ENCODE peak calls at places on chromosomes 11 and 22, in ten cellular contexts. N is HTR-8/SVneo; B is stimulated activated CD8-positive, alpha-beta memory T cell treated with anti-CD3 and anti-CD28 coated beads, Interleukin-7, amount 100 ng/mL, for 48 hours; R is left lung; S is NCI-H1105 treated with DMSO at 0.1 percent for 48 hours; X is amniotic stem cell; D is type B pancreatic cell; M is GM18507; U is activated T-helper 1 cell treated with Interleukin-2 at 50 U/mL for 16 hours; G is PC-3. Z is an unnamed sample.
A peak's percentile ranks its signal among the peaks of the same experiment; 100 is the strongest.

GRCh38 chr22:46029574-46030200 is 52.7 kb upstream of the WNT7B start:
- DNase-seq in N (no peak), B (no peak), R (peak; percentile 16), S (no peak), X (no peak), D (no peak), M (no peak), U (no peak), G (no peak), Z (no peak)

GRCh38 chr11:96219981-96220623 is 122.9 kb downstream of the MAML2 start:
- DNase-seq in N (no peak), B (no peak), R (no peak), S (no peak), X (no peak), D (no peak), M (no peak), U (no peak), G (peak; percentile 70), Z (no peak)

GRCh38 chr11:9974375-9974774 is 310.5 kb downstream of the SWAP70 start:
- DNase-seq in N (no peak), B (no peak), R (no peak), S (no peak), X (no peak), D (no peak), M (no peak), U (no peak), G (no peak), Z (no peak)

GRCh38 chr11:8679006-8679405 is 3.5 kb downstream of the TRIM66 start:
- DNase-seq in N (no peak), B (no peak), R (no peak), S (no peak), X (no peak), D (no peak), M (no peak), U (no peak), G (peak; percentile 14), Z (no peak)

GRCh38 chr22:47610766-47611165 is 848.3 kb downstream of the TBC1D22A start:
- DNase-seq in N (no peak), B (no peak), R (no peak), S (no peak), X (no peak), D (no peak), M (no peak), U (no peak), G (no peak), Z (no peak)

GRCh38 chr22:24391836-24392217 is 35.6 kb upstream of the ADORA2A start:
- DNase-seq in N (no peak), B (no peak), R (no peak), S (no peak), X (no peak), D (no peak), M (no peak), U (no peak), G (peak; percentile 7), Z (no peak)

GRCh38 chr22:48567213-48567975 is 1260.3 kb downstream of the BRD1 start:
- DNase-seq in N (no peak), B (no peak), R (no peak), S (no peak), X (no peak), D (no peak), M (no peak), U (no peak), G (no peak), Z (no peak)

GRCh38 chr22:36398602-36399472 is 11.1 kb upstream of the MYH9 start:
- DNase-seq in N (no peak), B (no peak), R (no peak), S (no peak), X (no peak), D (no peak), M (no peak), U (no peak), G (peak; percentile 58), Z (no peak)

GRCh38 chr11:8593935-8594909 is at the start of gene STK33:
- DNase-seq in N (no peak), B (peak; percentile 24), R (peak; percentile 63), S (peak; percentile 86), X (no peak), D (peak; percentile 81), M (peak; percentile 82), U (no peak), G (no peak), Z (no peak)

GRCh38 chr11:134049303-134049702 is 19.6 kb upstream of the JAM3 start:
- DNase-seq in N (no peak), B (no peak), R (no peak), S (no peak), X (no peak), D (no peak), M (no peak), U (no peak), G (no peak), Z (no peak)

GRCh38 chr22:20319041-20319744 is 667 bp downstream of the DGCR6L start:
- DNase-seq in N (no peak), B (no peak), R (no peak), S (no peak), X (no peak), D (peak; percentile 68), M (no peak), U (no peak), G (no peak), Z (peak; percentile 58)

GRCh38 chr11:117816151-117816741 is 8.3 kb downstream of the FXYD2 start:
- DNase-seq in N (peak; percentile 24), B (no peak), R (no peak), S (no peak), X (no peak), D (peak; percentile 85), M (no peak), U (no peak), G (peak; percentile 69), Z (no peak)

GRCh38 chr11:79209540-79210266 is 231.1 kb downstream of the TENM4 start:
- DNase-seq in N (no peak), B (no peak), R (no peak), S (peak; percentile 12), X (no peak), D (no peak), M (no peak), U (no peak), G (peak; percentile 17), Z (no peak)

GRCh38 chr11:30414283-30414682 is 91.4 kb downstream of the ARL14EP start:
- DNase-seq in N (no peak), B (no peak), R (no peak), S (no peak), X (no peak), D (no peak), M (no peak), U (no peak), G (no peak), Z (no peak)

GRCh38 chr11:36362902-36363301 is 66.8 kb downstream of the PRR5L start:
- DNase-seq in N (peak; percentile 42), B (no peak), R (no peak), S (no peak), X (no peak), D (no peak), M (no peak), U (no peak), G (no peak), Z (no peak)

GRCh38 chr11:69131644-69132300 is 24.0 kb upstream of the SMIM38 start:
- DNase-seq in N (peak; percentile 86), B (no peak), R (peak; percentile 74), S (peak; percentile 43), X (peak; percentile 41), D (no peak), M (no peak), U (no peak), G (peak; percentile 98), Z (no peak)

GRCh38 chr22:36423461-36424404 is 36.0 kb upstream of the MYH9 start:
- DNase-seq in N (no peak), B (no peak), R (no peak), S (no peak), X (no peak), D (no peak), M (no peak), U (no peak), G (no peak), Z (no peak)

GRCh38 chr22:50691521-50691920 is 18.9 kb downstream of the SHANK3 start:
- DNase-seq in N (no peak), B (no peak), R (no peak), S (no peak), X (peak; percentile 10), D (no peak), M (no peak), U (no peak), G (peak; percentile 62), Z (no peak)

GRCh38 chr11:96113100-96113710 is 189.3 kb upstream of the MTMR2 start:
- DNase-seq in N (no peak), B (no peak), R (no peak), S (no peak), X (no peak), D (no peak), M (no peak), U (no peak), G (no peak), Z (no peak)

GRCh38 chr11:30165652-30166051 is 65.2 kb upstream of the FSHB start:
- DNase-seq in N (no peak), B (no peak), R (no peak), S (no peak), X (no peak), D (no peak), M (no peak), U (no peak), G (no peak), Z (no peak)

GRCh38 chr22:23750374-23750743 is 553 bp downstream of the ZNF70 start:
- DNase-seq in N (no peak), B (no peak), R (no peak), S (no peak), X (no peak), D (no peak), M (no peak), U (no peak), G (no peak), Z (no peak)

GRCh38 chr11:124608146-124608545 is 3.1 kb upstream of the PANX3 start:
- DNase-seq in N (no peak), B (no peak), R (no peak), S (no peak), X (no peak), D (no peak), M (no peak), U (no peak), G (peak; percentile 28), Z (no peak)

GRCh38 chr11:71410363-71410966 is 37.7 kb downstream of the DHCR7 start:
- DNase-seq in N (no peak), B (no peak), R (no peak), S (no peak), X (no peak), D (no peak), M (no peak), U (no peak), G (no peak), Z (no peak)

GRCh38 chr11:14499178-14499559 is 442 bp downstream of the COPB1 start:
- DNase-seq in N (peak; percentile 19), B (no peak), R (no peak), S (no peak), X (no peak), D (no peak), M (no peak), U (no peak), G (peak; percentile 7), Z (no peak)

GRCh38 chr11:45922425-45923082 is at the start of gene LARGE2:
- DNase-seq in N (peak; percentile 79), B (no peak), R (peak; percentile 60), S (peak; percentile 85), X (no peak), D (no peak), M (no peak), U (no peak), G (peak; percentile 67), Z (no peak)

GRCh38 chr11:9731256-9731655 is 67.4 kb downstream of the SWAP70 start:
- DNase-seq in N (no peak), B (no peak), R (no peak), S (no peak), X (no peak), D (no peak), M (no peak), U (no peak), G (no peak), Z (no peak)

GRCh38 chr11:86152006-86152862 is 83.3 kb upstream of the PICALM start:
- DNase-seq in N (no peak), B (no peak), R (no peak), S (no peak), X (no peak), D (no peak), M (no peak), U (no peak), G (peak; percentile 22), Z (no peak)

GRCh38 chr22:19847345-19847632 is 7.4 kb downstream of the GNB1L start:
- DNase-seq in N (no peak), B (no peak), R (no peak), S (no peak), X (no peak), D (no peak), M (no peak), U (no peak), G (no peak), Z (no peak)